ENCODE peak calls at places on chromosomes 1 and 21, in four cellular contexts. One of them, this sample, is unnamed.

GRCh38 chr1:925532-926421 is 2.1 kb downstream of the SAMD11 start:
- DNase-seq in tibial artery: no peak
- DNase-seq in ovary: no peak
- DNase-seq in prostate gland: no peak
- DNase-seq in this sample: peak

GRCh38 chr1:47853059-47853458 is 144.1 kb downstream of the TRABD2B start:
- DNase-seq in tibial artery: peak
- DNase-seq in ovary: no peak
- DNase-seq in prostate gland: no peak
- DNase-seq in this sample: no peak

GRCh38 chr21:26800001-26800400 is 45.2 kb downstream of the ADAMTS1 start:
- DNase-seq in tibial artery: peak
- DNase-seq in ovary: peak
- DNase-seq in prostate gland: no peak
- DNase-seq in this sample: no peak

GRCh38 chr1:217907504-217907903 is 276.4 kb downstream of the SPATA17 start:
- DNase-seq in tibial artery: no peak
- DNase-seq in ovary: no peak
- DNase-seq in prostate gland: no peak
- DNase-seq in this sample: no peak

GRCh38 chr1:76942549-76942948 is 75.3 kb downstream of the ST6GALNAC5 start:
- DNase-seq in tibial artery: no peak
- DNase-seq in ovary: no peak
- DNase-seq in prostate gland: no peak
- DNase-seq in this sample: peak

GRCh38 chr1:4597020-4597419 is 57.4 kb upstream of the AJAP1 start:
- DNase-seq in tibial artery: no peak
- DNase-seq in ovary: no peak
- DNase-seq in prostate gland: no peak
- DNase-seq in this sample: no peak

GRCh38 chr21:14318598-14318997 is 64.3 kb downstream of the HSPA13 start:
- DNase-seq in tibial artery: no peak
- DNase-seq in ovary: no peak
- DNase-seq in prostate gland: no peak
- DNase-seq in this sample: no peak

GRCh38 chr1:31936966-31937299 is 1.2 kb downstream of the PTP4A2 start:
- DNase-seq in tibial artery: no peak
- DNase-seq in ovary: no peak
- DNase-seq in prostate gland: no peak
- DNase-seq in this sample: no peak

GRCh38 chr1:197062692-197063091 is 4.4 kb downstream of the F13B start:
- DNase-seq in tibial artery: no peak
- DNase-seq in ovary: no peak
- DNase-seq in prostate gland: no peak
- DNase-seq in this sample: no peak

GRCh38 chr1:4963251-4963650 is 308.8 kb downstream of the AJAP1 start:
- DNase-seq in tibial artery: no peak
- DNase-seq in ovary: no peak
- DNase-seq in prostate gland: no peak
- DNase-seq in this sample: no peak

DNA sequence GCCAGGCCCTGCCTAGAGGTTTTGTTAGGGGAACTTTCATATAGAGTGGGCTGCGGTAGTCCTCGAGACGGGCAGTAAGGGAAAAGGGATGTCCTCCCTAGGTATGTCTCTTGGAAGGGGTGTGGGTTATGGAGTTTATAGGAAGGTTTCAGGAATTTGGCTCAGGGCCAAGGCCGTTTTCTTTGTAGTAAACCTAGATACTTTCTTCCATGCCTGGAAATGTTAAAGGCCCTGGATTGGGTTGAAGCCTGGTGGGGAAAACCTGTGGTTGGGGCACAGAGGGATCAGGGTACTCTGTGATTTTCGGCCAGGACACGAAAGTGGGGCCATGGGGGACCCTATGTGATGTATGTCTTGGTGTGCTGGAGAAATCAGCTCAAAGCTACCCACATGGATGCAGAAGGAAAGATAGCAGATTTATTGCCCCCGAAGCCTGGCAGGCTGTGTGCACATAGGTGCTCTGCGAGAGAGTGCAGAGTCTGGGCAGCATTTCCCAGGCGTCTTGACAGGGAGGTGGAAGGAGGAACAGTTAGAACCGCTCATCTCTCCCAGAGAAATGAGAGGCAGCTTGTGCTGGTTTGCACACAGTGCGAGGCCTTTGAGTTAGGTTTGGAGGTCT is 1.7 kb downstream of the SNAP47 start:
- DNase-seq in tibial artery: no peak
- DNase-seq in ovary: no peak
- DNase-seq in prostate gland: no peak
- DNase-seq in this sample: no peak
- H3K4me3 ChIP-seq in tibial artery: no peak
- H3K4me3 ChIP-seq in ovary: no peak
- H3K4me3 ChIP-seq in prostate gland: no peak
- H3K4me3 ChIP-seq in this sample: no peak

GRCh38 chr1:162878000-162878596 is 17.1 kb upstream of the CCDC190 start:
- DNase-seq in tibial artery: peak
- DNase-seq in ovary: no peak
- DNase-seq in prostate gland: peak
- DNase-seq in this sample: peak

GRCh38 chr1:162877412-162877811 is 16.4 kb upstream of the CCDC190 start:
- DNase-seq in tibial artery: no peak
- DNase-seq in ovary: no peak
- DNase-seq in prostate gland: no peak
- DNase-seq in this sample: no peak

GRCh38 chr1:162885265-162885664 is 24.3 kb upstream of the CCDC190 start:
- DNase-seq in tibial artery: no peak
- DNase-seq in ovary: no peak
- DNase-seq in prostate gland: no peak
- DNase-seq in this sample: no peak

GRCh38 chr1:162881590-162881989 is 20.6 kb upstream of the CCDC190 start:
- DNase-seq in tibial artery: no peak
- DNase-seq in ovary: no peak
- DNase-seq in prostate gland: no peak
- DNase-seq in this sample: no peak

GRCh38 chr1:162882248-162882666 is 21.3 kb upstream of the CCDC190 start:
- DNase-seq in tibial artery: no peak
- DNase-seq in ovary: no peak
- DNase-seq in prostate gland: no peak
- DNase-seq in this sample: no peak
- TF ChIP-seq CTCF in tibial artery: no peak
- TF ChIP-seq CTCF in ovary: no peak
- TF ChIP-seq CTCF in prostate gland: no peak
- TF ChIP-seq CTCF in this sample: no peak

GRCh38 chr21:32580949-32581348 is 4.4 kb downstream of the TCP10L start:
- DNase-seq in tibial artery: no peak
- DNase-seq in ovary: no peak
- DNase-seq in prostate gland: no peak
- DNase-seq in this sample: no peak
- H3K4me3 ChIP-seq in tibial artery: no peak
- H3K4me3 ChIP-seq in ovary: no peak
- H3K4me3 ChIP-seq in prostate gland: no peak
- H3K4me3 ChIP-seq in this sample: no peak

GRCh38 chr1:83860506-83861221 is 138.3 kb downstream of the TTLL7 start:
- DNase-seq in tibial artery: peak
- DNase-seq in ovary: peak
- DNase-seq in prostate gland: peak
- DNase-seq in this sample: no peak
- TF ChIP-seq CTCF in tibial artery: peak
- TF ChIP-seq CTCF in ovary: peak
- TF ChIP-seq CTCF in prostate gland: peak
- TF ChIP-seq CTCF in this sample: no peak

GRCh38 chr21:39007985-39008384 is 175.3 kb downstream of the PSMG1 start:
- DNase-seq in tibial artery: no peak
- DNase-seq in ovary: no peak
- DNase-seq in prostate gland: no peak
- DNase-seq in this sample: no peak

GRCh38 chr21:39003982-39004775 is 179.1 kb downstream of the PSMG1 start:
- DNase-seq in tibial artery: no peak
- DNase-seq in ovary: no peak
- DNase-seq in prostate gland: no peak
- DNase-seq in this sample: peak

GRCh38 chr21:39007532-39007931 is 175.7 kb downstream of the PSMG1 start:
- DNase-seq in tibial artery: no peak
- DNase-seq in ovary: no peak
- DNase-seq in prostate gland: peak
- DNase-seq in this sample: no peak

GRCh38 chr21:39004776-39005605 is 178.3 kb downstream of the PSMG1 start:
- DNase-seq in tibial artery: peak
- DNase-seq in ovary: peak
- DNase-seq in prostate gland: no peak
- DNase-seq in this sample: peak

GRCh38 chr21:39006653-39007417 is 176.4 kb downstream of the PSMG1 start:
- DNase-seq in tibial artery: peak
- DNase-seq in ovary: peak
- DNase-seq in prostate gland: peak
- DNase-seq in this sample: peak
- H3K4me3 ChIP-seq in tibial artery: no peak
- H3K4me3 ChIP-seq in ovary: no peak
- H3K4me3 ChIP-seq in prostate gland: no peak
- H3K4me3 ChIP-seq in this sample: no peak

GRCh38 chr1:228734881-228735801 is at the start of gene RHOU:
- DNase-seq in tibial artery: peak
- DNase-seq in ovary: peak
- DNase-seq in prostate gland: peak
- DNase-seq in this sample: peak
- TF ChIP-seq CTCF in tibial artery: peak
- TF ChIP-seq CTCF in ovary: peak
- TF ChIP-seq CTCF in prostate gland: peak
- TF ChIP-seq CTCF in this sample: peak

GRCh38 chr21:43811262-43812105 is 22.1 kb downstream of the RRP1 start:
- DNase-seq in tibial artery: no peak
- DNase-seq in ovary: no peak
- DNase-seq in prostate gland: no peak
- DNase-seq in this sample: no peak
- H3K4me3 ChIP-seq in tibial artery: no peak
- H3K4me3 ChIP-seq in ovary: no peak
- H3K4me3 ChIP-seq in prostate gland: no peak
- H3K4me3 ChIP-seq in this sample: no peak

GRCh38 chr1:63458750-63459149 is 64.3 kb downstream of the ITGB3BP start:
- DNase-seq in tibial artery: no peak
- DNase-seq in ovary: no peak
- DNase-seq in prostate gland: no peak
- DNase-seq in this sample: no peak

GRCh38 chr1:63453232-63453631 is 69.8 kb downstream of the ITGB3BP start:
- DNase-seq in tibial artery: no peak
- DNase-seq in ovary: no peak
- DNase-seq in prostate gland: no peak
- DNase-seq in this sample: no peak

GRCh38 chr1:63450416-63450815 is 72.6 kb downstream of the ITGB3BP start:
- DNase-seq in tibial artery: no peak
- DNase-seq in ovary: no peak
- DNase-seq in prostate gland: no peak
- DNase-seq in this sample: no peak

GRCh38 chr1:63448741-63449140 is 74.3 kb downstream of the ITGB3BP start:
- DNase-seq in tibial artery: no peak
- DNase-seq in ovary: no peak
- DNase-seq in prostate gland: no peak
- DNase-seq in this sample: peak

GRCh38 chr1:63454269-63454668 is 68.8 kb downstream of the ITGB3BP start:
- DNase-seq in tibial artery: no peak
- DNase-seq in ovary: no peak
- DNase-seq in prostate gland: no peak
- DNase-seq in this sample: peak
- TF ChIP-seq CTCF in tibial artery: no peak
- TF ChIP-seq CTCF in ovary: no peak
- TF ChIP-seq CTCF in prostate gland: no peak
- TF ChIP-seq CTCF in this sample: peak

GRCh38 chr21:44351535-44352252 is 1.7 kb upstream of the TRPM2 start:
- DNase-seq in tibial artery: no peak
- DNase-seq in ovary: no peak
- DNase-seq in prostate gland: no peak
- DNase-seq in this sample: no peak

GRCh38 chr21:44350773-44351481 is 2.5 kb upstream of the TRPM2 start:
- DNase-seq in tibial artery: no peak
- DNase-seq in ovary: no peak
- DNase-seq in prostate gland: no peak
- DNase-seq in this sample: no peak

GRCh38 chr21:44348861-44349260 is 4.6 kb upstream of the TRPM2 start:
- DNase-seq in tibial artery: no peak
- DNase-seq in ovary: no peak
- DNase-seq in prostate gland: no peak
- DNase-seq in this sample: no peak

GRCh38 chr21:44349416-44349846 is 4.0 kb upstream of the TRPM2 start:
- DNase-seq in tibial artery: no peak
- DNase-seq in ovary: no peak
- DNase-seq in prostate gland: no peak
- DNase-seq in this sample: no peak

GRCh38 chr21:44349847-44350772 is 3.3 kb upstream of the TRPM2 start:
- DNase-seq in tibial artery: no peak
- DNase-seq in ovary: no peak
- DNase-seq in prostate gland: no peak
- DNase-seq in this sample: no peak
- H3K4me3 ChIP-seq in tibial artery: peak
- H3K4me3 ChIP-seq in ovary: no peak
- H3K4me3 ChIP-seq in prostate gland: no peak
- H3K4me3 ChIP-seq in this sample: no peak

GRCh38 chr1:59391216-59392179 is 94.6 kb downstream of the FGGY start:
- DNase-seq in tibial artery: no peak
- DNase-seq in ovary: no peak
- DNase-seq in prostate gland: no peak
- DNase-seq in this sample: no peak
- TF ChIP-seq CTCF in tibial artery: no peak
- TF ChIP-seq CTCF in ovary: no peak
- TF ChIP-seq CTCF in prostate gland: no peak
- TF ChIP-seq CTCF in this sample: no peak